ENCODE peak calls at places on chromosome 20, in nine cellular contexts. One of them, this sample, is unnamed.

GRCh38 chr20:1478566-1478965 is 11.9 kb upstream of the NSFL1C start:
- DNase-seq in NCI-H526: no peak
- DNase-seq in Calu3: no peak
- DNase-seq in stimulated activated CD8-positive, alpha-beta memory T cell treated with anti-CD3 and anti-CD28 coated beads, Interleukin-15, amount 100 ng/mL, for 24 hours: no peak
- DNase-seq in lower leg skin: no peak
- DNase-seq in dorsolateral prefrontal cortex: no peak
- DNase-seq in NCI-H82: no peak
- DNase-seq in hepatic stellate cell: peak
- DNase-seq in M059J: peak
- DNase-seq in this sample: no peak

GRCh38 chr20:16595376-16595775 is 22.1 kb upstream of the KIF16B start:
- DNase-seq in hepatic stellate cell: no peak
- DNase-seq in dorsolateral prefrontal cortex: no peak
- DNase-seq in M059J: no peak
- DNase-seq in Calu3: no peak
- DNase-seq in NCI-H82: no peak
- DNase-seq in stimulated activated CD8-positive, alpha-beta memory T cell treated with anti-CD3 and anti-CD28 coated beads, Interleukin-15, amount 100 ng/mL, for 24 hours: no peak
- DNase-seq in lower leg skin: no peak
- DNase-seq in NCI-H526: no peak
- DNase-seq in this sample: no peak

GRCh38 chr20:25083141-25083772 is 1.3 kb upstream of the VSX1 start:
- DNase-seq in NCI-H82: peak
- DNase-seq in M059J: no peak
- DNase-seq in NCI-H526: no peak
- DNase-seq in lower leg skin: peak
- DNase-seq in hepatic stellate cell: no peak
- DNase-seq in dorsolateral prefrontal cortex: no peak
- DNase-seq in stimulated activated CD8-positive, alpha-beta memory T cell treated with anti-CD3 and anti-CD28 coated beads, Interleukin-15, amount 100 ng/mL, for 24 hours: no peak
- DNase-seq in Calu3: no peak
- DNase-seq in this sample: no peak

GRCh38 chr20:57612916-57613315 is 7.3 kb downstream of the ZBP1 start:
- DNase-seq in stimulated activated CD8-positive, alpha-beta memory T cell treated with anti-CD3 and anti-CD28 coated beads, Interleukin-15, amount 100 ng/mL, for 24 hours: no peak
- DNase-seq in M059J: no peak
- DNase-seq in hepatic stellate cell: no peak
- DNase-seq in lower leg skin: peak
- DNase-seq in NCI-H82: no peak
- DNase-seq in dorsolateral prefrontal cortex: peak
- DNase-seq in NCI-H526: no peak
- DNase-seq in Calu3: no peak
- DNase-seq in this sample: no peak

GRCh38 chr20:63254536-63255384 is 497 bp upstream of the NKAIN4 start:
- DNase-seq in NCI-H526: no peak
- DNase-seq in hepatic stellate cell: no peak
- DNase-seq in lower leg skin: no peak
- DNase-seq in stimulated activated CD8-positive, alpha-beta memory T cell treated with anti-CD3 and anti-CD28 coated beads, Interleukin-15, amount 100 ng/mL, for 24 hours: no peak
- DNase-seq in dorsolateral prefrontal cortex: no peak
- DNase-seq in Calu3: no peak
- DNase-seq in NCI-H82: no peak
- DNase-seq in M059J: no peak
- DNase-seq in this sample: no peak

GRCh38 chr20:47989957-47990356 is 204.7 kb upstream of the SULF2 start:
- DNase-seq in dorsolateral prefrontal cortex: no peak
- DNase-seq in Calu3: peak
- DNase-seq in NCI-H82: peak
- DNase-seq in NCI-H526: peak
- DNase-seq in stimulated activated CD8-positive, alpha-beta memory T cell treated with anti-CD3 and anti-CD28 coated beads, Interleukin-15, amount 100 ng/mL, for 24 hours: no peak
- DNase-seq in M059J: peak
- DNase-seq in hepatic stellate cell: no peak
- DNase-seq in lower leg skin: peak
- DNase-seq in this sample: no peak

GRCh38 chr20:62764156-62764935 is 31.9 kb upstream of the MRGBP start:
- DNase-seq in dorsolateral prefrontal cortex: no peak
- DNase-seq in NCI-H526: no peak
- DNase-seq in lower leg skin: no peak
- DNase-seq in NCI-H82: no peak
- DNase-seq in Calu3: no peak
- DNase-seq in hepatic stellate cell: no peak
- DNase-seq in M059J: peak
- DNase-seq in stimulated activated CD8-positive, alpha-beta memory T cell treated with anti-CD3 and anti-CD28 coated beads, Interleukin-15, amount 100 ng/mL, for 24 hours: no peak
- DNase-seq in this sample: no peak

GRCh38 chr20:54167909-54168872 is 5.6 kb downstream of the CYP24A1 start:
- DNase-seq in NCI-H82: peak
- DNase-seq in hepatic stellate cell: no peak
- DNase-seq in M059J: peak
- DNase-seq in lower leg skin: no peak
- DNase-seq in stimulated activated CD8-positive, alpha-beta memory T cell treated with anti-CD3 and anti-CD28 coated beads, Interleukin-15, amount 100 ng/mL, for 24 hours: no peak
- DNase-seq in NCI-H526: peak
- DNase-seq in dorsolateral prefrontal cortex: no peak
- DNase-seq in Calu3: peak
- DNase-seq in this sample: no peak

GRCh38 chr20:24102749-24103148 is 114.2 kb upstream of the GGTLC1 start:
- DNase-seq in NCI-H82: no peak
- DNase-seq in dorsolateral prefrontal cortex: no peak
- DNase-seq in hepatic stellate cell: peak
- DNase-seq in lower leg skin: no peak
- DNase-seq in NCI-H526: no peak
- DNase-seq in stimulated activated CD8-positive, alpha-beta memory T cell treated with anti-CD3 and anti-CD28 coated beads, Interleukin-15, amount 100 ng/mL, for 24 hours: no peak
- DNase-seq in M059J: peak
- DNase-seq in Calu3: no peak
- DNase-seq in this sample: no peak

GRCh38 chr20:5703542-5704215 is 46.5 kb upstream of the SHLD1 start:
- DNase-seq in M059J: no peak
- DNase-seq in hepatic stellate cell: no peak
- DNase-seq in dorsolateral prefrontal cortex: no peak
- DNase-seq in NCI-H82: no peak
- DNase-seq in stimulated activated CD8-positive, alpha-beta memory T cell treated with anti-CD3 and anti-CD28 coated beads, Interleukin-15, amount 100 ng/mL, for 24 hours: no peak
- DNase-seq in Calu3: no peak
- DNase-seq in NCI-H526: no peak
- DNase-seq in lower leg skin: no peak
- DNase-seq in this sample: no peak

GRCh38 chr20:60170116-60170515 is 211.9 kb downstream of the CDH26 start:
- DNase-seq in NCI-H526: peak
- DNase-seq in Calu3: no peak
- DNase-seq in M059J: no peak
- DNase-seq in dorsolateral prefrontal cortex: no peak
- DNase-seq in NCI-H82: no peak
- DNase-seq in stimulated activated CD8-positive, alpha-beta memory T cell treated with anti-CD3 and anti-CD28 coated beads, Interleukin-15, amount 100 ng/mL, for 24 hours: no peak
- DNase-seq in lower leg skin: no peak
- DNase-seq in hepatic stellate cell: no peak
- DNase-seq in this sample: no peak

GRCh38 chr20:38143646-38144554 is 21.2 kb downstream of the TGM2 start:
- DNase-seq in hepatic stellate cell: peak
- DNase-seq in stimulated activated CD8-positive, alpha-beta memory T cell treated with anti-CD3 and anti-CD28 coated beads, Interleukin-15, amount 100 ng/mL, for 24 hours: no peak
- DNase-seq in NCI-H82: peak
- DNase-seq in M059J: peak
- DNase-seq in dorsolateral prefrontal cortex: no peak
- DNase-seq in Calu3: peak
- DNase-seq in NCI-H526: no peak
- DNase-seq in lower leg skin: no peak
- DNase-seq in this sample: peak

GRCh38 chr20:57252559-57253162 is 13.8 kb downstream of the BMP7 start:
- DNase-seq in NCI-H82: no peak
- DNase-seq in hepatic stellate cell: no peak
- DNase-seq in lower leg skin: no peak
- DNase-seq in stimulated activated CD8-positive, alpha-beta memory T cell treated with anti-CD3 and anti-CD28 coated beads, Interleukin-15, amount 100 ng/mL, for 24 hours: no peak
- DNase-seq in NCI-H526: no peak
- DNase-seq in M059J: no peak
- DNase-seq in Calu3: no peak
- DNase-seq in dorsolateral prefrontal cortex: no peak
- DNase-seq in this sample: no peak

GRCh38 chr20:20824924-20825584 is 112.6 kb upstream of the RALGAPA2 start:
- DNase-seq in M059J: peak
- DNase-seq in dorsolateral prefrontal cortex: peak
- DNase-seq in NCI-H82: peak
- DNase-seq in Calu3: peak
- DNase-seq in hepatic stellate cell: peak
- DNase-seq in lower leg skin: peak
- DNase-seq in stimulated activated CD8-positive, alpha-beta memory T cell treated with anti-CD3 and anti-CD28 coated beads, Interleukin-15, amount 100 ng/mL, for 24 hours: peak
- DNase-seq in NCI-H526: peak
- DNase-seq in this sample: peak

GRCh38 chr20:56418385-56418861 is 6.4 kb downstream of the CASS4 start:
- DNase-seq in stimulated activated CD8-positive, alpha-beta memory T cell treated with anti-CD3 and anti-CD28 coated beads, Interleukin-15, amount 100 ng/mL, for 24 hours: no peak
- DNase-seq in M059J: no peak
- DNase-seq in NCI-H526: no peak
- DNase-seq in lower leg skin: peak
- DNase-seq in hepatic stellate cell: no peak
- DNase-seq in NCI-H82: peak
- DNase-seq in Calu3: no peak
- DNase-seq in dorsolateral prefrontal cortex: no peak
- DNase-seq in this sample: no peak

GRCh38 chr20:5369622-5370021 is 52.9 kb upstream of the PROKR2 start:
- DNase-seq in stimulated activated CD8-positive, alpha-beta memory T cell treated with anti-CD3 and anti-CD28 coated beads, Interleukin-15, amount 100 ng/mL, for 24 hours: no peak
- DNase-seq in lower leg skin: no peak
- DNase-seq in NCI-H82: no peak
- DNase-seq in NCI-H526: no peak
- DNase-seq in hepatic stellate cell: no peak
- DNase-seq in M059J: no peak
- DNase-seq in dorsolateral prefrontal cortex: no peak
- DNase-seq in Calu3: no peak
- DNase-seq in this sample: no peak

GRCh38 chr20:44074252-44075151 is 112.5 kb downstream of the JPH2 start:
- DNase-seq in lower leg skin: peak
- DNase-seq in NCI-H82: no peak
- DNase-seq in hepatic stellate cell: peak
- DNase-seq in NCI-H526: no peak
- DNase-seq in M059J: peak
- DNase-seq in stimulated activated CD8-positive, alpha-beta memory T cell treated with anti-CD3 and anti-CD28 coated beads, Interleukin-15, amount 100 ng/mL, for 24 hours: no peak
- DNase-seq in Calu3: no peak
- DNase-seq in dorsolateral prefrontal cortex: peak
- DNase-seq in this sample: peak

GRCh38 chr20:36519944-36520343 is 21.4 kb upstream of the MYL9 start:
- DNase-seq in Calu3: no peak
- DNase-seq in M059J: no peak
- DNase-seq in dorsolateral prefrontal cortex: peak
- DNase-seq in lower leg skin: no peak
- DNase-seq in hepatic stellate cell: no peak
- DNase-seq in NCI-H526: no peak
- DNase-seq in stimulated activated CD8-positive, alpha-beta memory T cell treated with anti-CD3 and anti-CD28 coated beads, Interleukin-15, amount 100 ng/mL, for 24 hours: no peak
- DNase-seq in NCI-H82: no peak
- DNase-seq in this sample: no peak

GRCh38 chr20:21557246-21557982 is 43.5 kb upstream of the NKX2-2 start:
- DNase-seq in dorsolateral prefrontal cortex: no peak
- DNase-seq in stimulated activated CD8-positive, alpha-beta memory T cell treated with anti-CD3 and anti-CD28 coated beads, Interleukin-15, amount 100 ng/mL, for 24 hours: no peak
- DNase-seq in NCI-H526: no peak
- DNase-seq in Calu3: no peak
- DNase-seq in M059J: peak
- DNase-seq in NCI-H82: no peak
- DNase-seq in hepatic stellate cell: no peak
- DNase-seq in lower leg skin: peak
- DNase-seq in this sample: no peak

GRCh38 chr20:19851863-19852262 is 93.8 kb downstream of the RIN2 start:
- DNase-seq in stimulated activated CD8-positive, alpha-beta memory T cell treated with anti-CD3 and anti-CD28 coated beads, Interleukin-15, amount 100 ng/mL, for 24 hours: no peak
- DNase-seq in dorsolateral prefrontal cortex: no peak
- DNase-seq in NCI-H526: no peak
- DNase-seq in M059J: no peak
- DNase-seq in lower leg skin: no peak
- DNase-seq in Calu3: no peak
- DNase-seq in hepatic stellate cell: no peak
- DNase-seq in NCI-H82: no peak
- DNase-seq in this sample: no peak

GRCh38 chr20:61252601-61253263 is 671 bp downstream of the CDH4 start:
- DNase-seq in Calu3: no peak
- DNase-seq in stimulated activated CD8-positive, alpha-beta memory T cell treated with anti-CD3 and anti-CD28 coated beads, Interleukin-15, amount 100 ng/mL, for 24 hours: no peak
- DNase-seq in dorsolateral prefrontal cortex: no peak
- DNase-seq in NCI-H82: no peak
- DNase-seq in M059J: peak
- DNase-seq in hepatic stellate cell: peak
- DNase-seq in lower leg skin: no peak
- DNase-seq in NCI-H526: peak
- DNase-seq in this sample: no peak

GRCh38 chr20:30484749-30485070 is 772.8 kb upstream of the DEFB115 start:
- DNase-seq in lower leg skin: no peak
- DNase-seq in M059J: no peak
- DNase-seq in stimulated activated CD8-positive, alpha-beta memory T cell treated with anti-CD3 and anti-CD28 coated beads, Interleukin-15, amount 100 ng/mL, for 24 hours: no peak
- DNase-seq in NCI-H82: no peak
- DNase-seq in NCI-H526: no peak
- DNase-seq in dorsolateral prefrontal cortex: no peak
- DNase-seq in hepatic stellate cell: no peak
- DNase-seq in Calu3: no peak
- DNase-seq in this sample: no peak

GRCh38 chr20:50723672-50724071 is 7.7 kb upstream of the PARD6B start:
- DNase-seq in hepatic stellate cell: no peak
- DNase-seq in M059J: no peak
- DNase-seq in Calu3: no peak
- DNase-seq in lower leg skin: peak
- DNase-seq in dorsolateral prefrontal cortex: no peak
- DNase-seq in NCI-H82: no peak
- DNase-seq in NCI-H526: no peak
- DNase-seq in stimulated activated CD8-positive, alpha-beta memory T cell treated with anti-CD3 and anti-CD28 coated beads, Interleukin-15, amount 100 ng/mL, for 24 hours: no peak
- DNase-seq in this sample: no peak

GRCh38 chr20:35601021-35601973 is 14.3 kb upstream of the SPAG4 start:
- DNase-seq in stimulated activated CD8-positive, alpha-beta memory T cell treated with anti-CD3 and anti-CD28 coated beads, Interleukin-15, amount 100 ng/mL, for 24 hours: peak
- DNase-seq in Calu3: no peak
- DNase-seq in NCI-H526: peak
- DNase-seq in M059J: no peak
- DNase-seq in NCI-H82: peak
- DNase-seq in hepatic stellate cell: peak
- DNase-seq in lower leg skin: peak
- DNase-seq in dorsolateral prefrontal cortex: peak
- DNase-seq in this sample: peak

GRCh38 chr20:5580940-5581708 is 169.1 kb upstream of the SHLD1 start:
- DNase-seq in dorsolateral prefrontal cortex: no peak
- DNase-seq in hepatic stellate cell: no peak
- DNase-seq in lower leg skin: no peak
- DNase-seq in Calu3: no peak
- DNase-seq in NCI-H526: no peak
- DNase-seq in M059J: no peak
- DNase-seq in stimulated activated CD8-positive, alpha-beta memory T cell treated with anti-CD3 and anti-CD28 coated beads, Interleukin-15, amount 100 ng/mL, for 24 hours: no peak
- DNase-seq in NCI-H82: no peak
- DNase-seq in this sample: no peak

GRCh38 chr20:40639956-40640355 is 49.1 kb downstream of the MAFB start:
- DNase-seq in M059J: no peak
- DNase-seq in NCI-H82: no peak
- DNase-seq in stimulated activated CD8-positive, alpha-beta memory T cell treated with anti-CD3 and anti-CD28 coated beads, Interleukin-15, amount 100 ng/mL, for 24 hours: no peak
- DNase-seq in dorsolateral prefrontal cortex: no peak
- DNase-seq in hepatic stellate cell: no peak
- DNase-seq in NCI-H526: no peak
- DNase-seq in lower leg skin: peak
- DNase-seq in Calu3: no peak
- DNase-seq in this sample: no peak

GRCh38 chr20:36919715-36920333 is 31.7 kb downstream of the SAMHD1 start:
- DNase-seq in NCI-H82: peak
- DNase-seq in Calu3: peak
- DNase-seq in M059J: peak
- DNase-seq in stimulated activated CD8-positive, alpha-beta memory T cell treated with anti-CD3 and anti-CD28 coated beads, Interleukin-15, amount 100 ng/mL, for 24 hours: no peak
- DNase-seq in dorsolateral prefrontal cortex: no peak
- DNase-seq in NCI-H526: peak
- DNase-seq in hepatic stellate cell: peak
- DNase-seq in lower leg skin: no peak
- DNase-seq in this sample: no peak

GRCh38 chr20:43467589-43467988 is 9.9 kb downstream of the SRSF6 start:
- DNase-seq in NCI-H82: no peak
- DNase-seq in stimulated activated CD8-positive, alpha-beta memory T cell treated with anti-CD3 and anti-CD28 coated beads, Interleukin-15, amount 100 ng/mL, for 24 hours: no peak
- DNase-seq in lower leg skin: no peak
- DNase-seq in NCI-H526: no peak
- DNase-seq in dorsolateral prefrontal cortex: no peak
- DNase-seq in hepatic stellate cell: no peak
- DNase-seq in Calu3: no peak
- DNase-seq in M059J: no peak
- DNase-seq in this sample: no peak

GRCh38 chr20:31566658-31567379 is 38.3 kb upstream of the ID1 start:
- DNase-seq in hepatic stellate cell: no peak
- DNase-seq in lower leg skin: no peak
- DNase-seq in stimulated activated CD8-positive, alpha-beta memory T cell treated with anti-CD3 and anti-CD28 coated beads, Interleukin-15, amount 100 ng/mL, for 24 hours: no peak
- DNase-seq in M059J: peak
- DNase-seq in Calu3: peak
- DNase-seq in dorsolateral prefrontal cortex: no peak
- DNase-seq in NCI-H526: peak
- DNase-seq in NCI-H82: no peak
- DNase-seq in this sample: no peak

GRCh38 chr20:38538789-38539188 is 42.2 kb upstream of the ADIG start:
- DNase-seq in dorsolateral prefrontal cortex: no peak
- DNase-seq in Calu3: no peak
- DNase-seq in hepatic stellate cell: no peak
- DNase-seq in M059J: no peak
- DNase-seq in stimulated activated CD8-positive, alpha-beta memory T cell treated with anti-CD3 and anti-CD28 coated beads, Interleukin-15, amount 100 ng/mL, for 24 hours: no peak
- DNase-seq in NCI-H82: no peak
- DNase-seq in NCI-H526: no peak
- DNase-seq in lower leg skin: no peak
- DNase-seq in this sample: no peak

GRCh38 chr20:25464501-25465204 is 57.2 kb downstream of the GINS1 start:
- DNase-seq in Calu3: no peak
- DNase-seq in NCI-H526: no peak
- DNase-seq in dorsolateral prefrontal cortex: no peak
- DNase-seq in stimulated activated CD8-positive, alpha-beta memory T cell treated with anti-CD3 and anti-CD28 coated beads, Interleukin-15, amount 100 ng/mL, for 24 hours: no peak
- DNase-seq in M059J: no peak
- DNase-seq in hepatic stellate cell: no peak
- DNase-seq in NCI-H82: no peak
- DNase-seq in lower leg skin: no peak
- DNase-seq in this sample: no peak